ENCODE peak calls at places on chromosome 21, in ten cellular contexts. One of them, this sample, is unnamed.

GRCh38 chr21:38831526-38832467 is 26.1 kb downstream of the ETS2 start:
- DNase-seq in activated CD4-positive, alpha-beta T cell treated with anti-CD3 and anti-CD28 coated beads, Interleukin-2, amount 50 U/mL, for 24 hours: peak
- DNase-seq in Caki2: peak
- DNase-seq in left ventricle myocardium inferior: peak
- DNase-seq in caudate nucleus: no peak
- DNase-seq in activated T-helper 1 cell treated with Interleukin-2 at 50 U/mL for 16 hours: no peak
- DNase-seq in progenitor cell of endocrine pancreas: no peak
- DNase-seq in activated naive CD4-positive, alpha-beta T cell treated with Interleukin-2 at 50 U/mL for 16 hours: peak
- DNase-seq in mesenteric fat pad: no peak
- DNase-seq in left kidney: peak
- DNase-seq in this sample: peak

GRCh38 chr21:41597811-41598231 is 89.9 kb upstream of the TMPRSS2 start:
- DNase-seq in activated naive CD4-positive, alpha-beta T cell treated with Interleukin-2 at 50 U/mL for 16 hours: no peak
- DNase-seq in Caki2: no peak
- DNase-seq in mesenteric fat pad: peak
- DNase-seq in activated CD4-positive, alpha-beta T cell treated with anti-CD3 and anti-CD28 coated beads, Interleukin-2, amount 50 U/mL, for 24 hours: no peak
- DNase-seq in caudate nucleus: no peak
- DNase-seq in activated T-helper 1 cell treated with Interleukin-2 at 50 U/mL for 16 hours: no peak
- DNase-seq in left kidney: no peak
- DNase-seq in left ventricle myocardium inferior: no peak
- DNase-seq in progenitor cell of endocrine pancreas: no peak
- DNase-seq in this sample: no peak

GRCh38 chr21:34890258-34890723 is 158.8 kb downstream of the RUNX1 start:
- DNase-seq in Caki2: no peak
- DNase-seq in caudate nucleus: no peak
- DNase-seq in left ventricle myocardium inferior: no peak
- DNase-seq in activated CD4-positive, alpha-beta T cell treated with anti-CD3 and anti-CD28 coated beads, Interleukin-2, amount 50 U/mL, for 24 hours: no peak
- DNase-seq in activated naive CD4-positive, alpha-beta T cell treated with Interleukin-2 at 50 U/mL for 16 hours: no peak
- DNase-seq in progenitor cell of endocrine pancreas: no peak
- DNase-seq in left kidney: no peak
- DNase-seq in mesenteric fat pad: no peak
- DNase-seq in activated T-helper 1 cell treated with Interleukin-2 at 50 U/mL for 16 hours: no peak
- DNase-seq in this sample: no peak

GRCh38 chr21:33854604-33855003 is 61.0 kb downstream of the ATP5PO start:
- DNase-seq in caudate nucleus: no peak
- DNase-seq in mesenteric fat pad: no peak
- DNase-seq in progenitor cell of endocrine pancreas: no peak
- DNase-seq in activated naive CD4-positive, alpha-beta T cell treated with Interleukin-2 at 50 U/mL for 16 hours: no peak
- DNase-seq in activated CD4-positive, alpha-beta T cell treated with anti-CD3 and anti-CD28 coated beads, Interleukin-2, amount 50 U/mL, for 24 hours: no peak
- DNase-seq in Caki2: peak
- DNase-seq in left kidney: no peak
- DNase-seq in activated T-helper 1 cell treated with Interleukin-2 at 50 U/mL for 16 hours: no peak
- DNase-seq in left ventricle myocardium inferior: no peak
- DNase-seq in this sample: peak

GRCh38 chr21:38775733-38776132 is 30.0 kb upstream of the ETS2 start:
- DNase-seq in activated CD4-positive, alpha-beta T cell treated with anti-CD3 and anti-CD28 coated beads, Interleukin-2, amount 50 U/mL, for 24 hours: no peak
- DNase-seq in activated naive CD4-positive, alpha-beta T cell treated with Interleukin-2 at 50 U/mL for 16 hours: no peak
- DNase-seq in activated T-helper 1 cell treated with Interleukin-2 at 50 U/mL for 16 hours: no peak
- DNase-seq in left kidney: no peak
- DNase-seq in caudate nucleus: no peak
- DNase-seq in Caki2: no peak
- DNase-seq in progenitor cell of endocrine pancreas: no peak
- DNase-seq in mesenteric fat pad: no peak
- DNase-seq in left ventricle myocardium inferior: no peak
- DNase-seq in this sample: peak

GRCh38 chr21:18244721-18245486 is at the start of gene CHODL:
- DNase-seq in activated CD4-positive, alpha-beta T cell treated with anti-CD3 and anti-CD28 coated beads, Interleukin-2, amount 50 U/mL, for 24 hours: no peak
- DNase-seq in left ventricle myocardium inferior: peak
- DNase-seq in progenitor cell of endocrine pancreas: peak
- DNase-seq in activated naive CD4-positive, alpha-beta T cell treated with Interleukin-2 at 50 U/mL for 16 hours: no peak
- DNase-seq in caudate nucleus: no peak
- DNase-seq in activated T-helper 1 cell treated with Interleukin-2 at 50 U/mL for 16 hours: no peak
- DNase-seq in mesenteric fat pad: no peak
- DNase-seq in Caki2: no peak
- DNase-seq in left kidney: peak
- DNase-seq in this sample: peak

GRCh38 chr21:20882462-20883415 is 115.5 kb upstream of the NCAM2 start:
- DNase-seq in left kidney: peak
- DNase-seq in activated T-helper 1 cell treated with Interleukin-2 at 50 U/mL for 16 hours: no peak
- DNase-seq in left ventricle myocardium inferior: no peak
- DNase-seq in caudate nucleus: no peak
- DNase-seq in activated naive CD4-positive, alpha-beta T cell treated with Interleukin-2 at 50 U/mL for 16 hours: no peak
- DNase-seq in mesenteric fat pad: no peak
- DNase-seq in progenitor cell of endocrine pancreas: peak
- DNase-seq in activated CD4-positive, alpha-beta T cell treated with anti-CD3 and anti-CD28 coated beads, Interleukin-2, amount 50 U/mL, for 24 hours: no peak
- DNase-seq in Caki2: peak
- DNase-seq in this sample: peak

GRCh38 chr21:17295997-17296396 is 216.8 kb upstream of the CXADR start:
- DNase-seq in mesenteric fat pad: no peak
- DNase-seq in activated CD4-positive, alpha-beta T cell treated with anti-CD3 and anti-CD28 coated beads, Interleukin-2, amount 50 U/mL, for 24 hours: no peak
- DNase-seq in activated T-helper 1 cell treated with Interleukin-2 at 50 U/mL for 16 hours: no peak
- DNase-seq in activated naive CD4-positive, alpha-beta T cell treated with Interleukin-2 at 50 U/mL for 16 hours: no peak
- DNase-seq in caudate nucleus: no peak
- DNase-seq in left kidney: no peak
- DNase-seq in progenitor cell of endocrine pancreas: no peak
- DNase-seq in left ventricle myocardium inferior: no peak
- DNase-seq in Caki2: no peak
- DNase-seq in this sample: no peak

GRCh38 chr21:41712201-41712600 is 54.7 kb downstream of the RIPK4 start:
- DNase-seq in left kidney: peak
- DNase-seq in mesenteric fat pad: no peak
- DNase-seq in activated naive CD4-positive, alpha-beta T cell treated with Interleukin-2 at 50 U/mL for 16 hours: no peak
- DNase-seq in activated CD4-positive, alpha-beta T cell treated with anti-CD3 and anti-CD28 coated beads, Interleukin-2, amount 50 U/mL, for 24 hours: no peak
- DNase-seq in Caki2: no peak
- DNase-seq in left ventricle myocardium inferior: no peak
- DNase-seq in activated T-helper 1 cell treated with Interleukin-2 at 50 U/mL for 16 hours: no peak
- DNase-seq in caudate nucleus: no peak
- DNase-seq in progenitor cell of endocrine pancreas: peak
- DNase-seq in this sample: peak

GRCh38 chr21:36321325-36322082 is 1.5 kb downstream of the MORC3 start:
- DNase-seq in left kidney: peak
- DNase-seq in activated naive CD4-positive, alpha-beta T cell treated with Interleukin-2 at 50 U/mL for 16 hours: peak
- DNase-seq in left ventricle myocardium inferior: no peak
- DNase-seq in activated CD4-positive, alpha-beta T cell treated with anti-CD3 and anti-CD28 coated beads, Interleukin-2, amount 50 U/mL, for 24 hours: no peak
- DNase-seq in caudate nucleus: no peak
- DNase-seq in activated T-helper 1 cell treated with Interleukin-2 at 50 U/mL for 16 hours: no peak
- DNase-seq in Caki2: peak
- DNase-seq in mesenteric fat pad: no peak
- DNase-seq in progenitor cell of endocrine pancreas: no peak
- DNase-seq in this sample: peak

GRCh38 chr21:33212159-33212851 is 17.4 kb upstream of the IFNAR2 start:
- DNase-seq in caudate nucleus: no peak
- DNase-seq in activated CD4-positive, alpha-beta T cell treated with anti-CD3 and anti-CD28 coated beads, Interleukin-2, amount 50 U/mL, for 24 hours: no peak
- DNase-seq in left ventricle myocardium inferior: no peak
- DNase-seq in Caki2: no peak
- DNase-seq in activated T-helper 1 cell treated with Interleukin-2 at 50 U/mL for 16 hours: no peak
- DNase-seq in left kidney: peak
- DNase-seq in activated naive CD4-positive, alpha-beta T cell treated with Interleukin-2 at 50 U/mL for 16 hours: no peak
- DNase-seq in progenitor cell of endocrine pancreas: no peak
- DNase-seq in mesenteric fat pad: no peak
- DNase-seq in this sample: no peak

GRCh38 chr21:41222247-41223068 is 54.5 kb downstream of the BACE2 start:
- DNase-seq in caudate nucleus: no peak
- DNase-seq in activated naive CD4-positive, alpha-beta T cell treated with Interleukin-2 at 50 U/mL for 16 hours: no peak
- DNase-seq in left kidney: no peak
- DNase-seq in Caki2: no peak
- DNase-seq in activated T-helper 1 cell treated with Interleukin-2 at 50 U/mL for 16 hours: no peak
- DNase-seq in progenitor cell of endocrine pancreas: no peak
- DNase-seq in mesenteric fat pad: peak
- DNase-seq in left ventricle myocardium inferior: no peak
- DNase-seq in activated CD4-positive, alpha-beta T cell treated with anti-CD3 and anti-CD28 coated beads, Interleukin-2, amount 50 U/mL, for 24 hours: no peak
- DNase-seq in this sample: no peak

GRCh38 chr21:38795475-38795874 is 10.3 kb upstream of the ETS2 start:
- DNase-seq in activated naive CD4-positive, alpha-beta T cell treated with Interleukin-2 at 50 U/mL for 16 hours: no peak
- DNase-seq in left kidney: no peak
- DNase-seq in activated CD4-positive, alpha-beta T cell treated with anti-CD3 and anti-CD28 coated beads, Interleukin-2, amount 50 U/mL, for 24 hours: no peak
- DNase-seq in mesenteric fat pad: no peak
- DNase-seq in caudate nucleus: no peak
- DNase-seq in progenitor cell of endocrine pancreas: no peak
- DNase-seq in Caki2: no peak
- DNase-seq in activated T-helper 1 cell treated with Interleukin-2 at 50 U/mL for 16 hours: no peak
- DNase-seq in left ventricle myocardium inferior: no peak
- DNase-seq in this sample: no peak

GRCh38 chr21:35190201-35190701 is 141.1 kb upstream of the RUNX1 start:
- DNase-seq in mesenteric fat pad: no peak
- DNase-seq in left ventricle myocardium inferior: no peak
- DNase-seq in progenitor cell of endocrine pancreas: no peak
- DNase-seq in caudate nucleus: no peak
- DNase-seq in left kidney: no peak
- DNase-seq in activated naive CD4-positive, alpha-beta T cell treated with Interleukin-2 at 50 U/mL for 16 hours: no peak
- DNase-seq in activated CD4-positive, alpha-beta T cell treated with anti-CD3 and anti-CD28 coated beads, Interleukin-2, amount 50 U/mL, for 24 hours: no peak
- DNase-seq in Caki2: peak
- DNase-seq in activated T-helper 1 cell treated with Interleukin-2 at 50 U/mL for 16 hours: no peak
- DNase-seq in this sample: peak

GRCh38 chr21:29849735-29850176 is 90.0 kb downstream of the GRIK1 start:
- DNase-seq in activated T-helper 1 cell treated with Interleukin-2 at 50 U/mL for 16 hours: peak
- DNase-seq in caudate nucleus: peak
- DNase-seq in progenitor cell of endocrine pancreas: peak
- DNase-seq in left ventricle myocardium inferior: peak
- DNase-seq in activated CD4-positive, alpha-beta T cell treated with anti-CD3 and anti-CD28 coated beads, Interleukin-2, amount 50 U/mL, for 24 hours: peak
- DNase-seq in Caki2: peak
- DNase-seq in left kidney: peak
- DNase-seq in mesenteric fat pad: no peak
- DNase-seq in activated naive CD4-positive, alpha-beta T cell treated with Interleukin-2 at 50 U/mL for 16 hours: peak
- DNase-seq in this sample: peak

GRCh38 chr21:41488080-41488479 is 19.9 kb downstream of the TMPRSS2 start:
- DNase-seq in progenitor cell of endocrine pancreas: no peak
- DNase-seq in Caki2: no peak
- DNase-seq in caudate nucleus: no peak
- DNase-seq in activated CD4-positive, alpha-beta T cell treated with anti-CD3 and anti-CD28 coated beads, Interleukin-2, amount 50 U/mL, for 24 hours: no peak
- DNase-seq in left ventricle myocardium inferior: no peak
- DNase-seq in activated naive CD4-positive, alpha-beta T cell treated with Interleukin-2 at 50 U/mL for 16 hours: no peak
- DNase-seq in mesenteric fat pad: no peak
- DNase-seq in activated T-helper 1 cell treated with Interleukin-2 at 50 U/mL for 16 hours: no peak
- DNase-seq in left kidney: no peak
- DNase-seq in this sample: no peak

GRCh38 chr21:36788116-36788515 is 89.2 kb downstream of the SIM2 start:
- DNase-seq in left ventricle myocardium inferior: no peak
- DNase-seq in Caki2: peak
- DNase-seq in activated T-helper 1 cell treated with Interleukin-2 at 50 U/mL for 16 hours: no peak
- DNase-seq in activated naive CD4-positive, alpha-beta T cell treated with Interleukin-2 at 50 U/mL for 16 hours: no peak
- DNase-seq in activated CD4-positive, alpha-beta T cell treated with anti-CD3 and anti-CD28 coated beads, Interleukin-2, amount 50 U/mL, for 24 hours: no peak
- DNase-seq in caudate nucleus: no peak
- DNase-seq in left kidney: no peak
- DNase-seq in progenitor cell of endocrine pancreas: no peak
- DNase-seq in mesenteric fat pad: no peak
- DNase-seq in this sample: no peak

GRCh38 chr21:41064325-41064724 is 103.6 kb upstream of the BACE2 start:
- DNase-seq in progenitor cell of endocrine pancreas: no peak
- DNase-seq in mesenteric fat pad: no peak
- DNase-seq in Caki2: no peak
- DNase-seq in activated T-helper 1 cell treated with Interleukin-2 at 50 U/mL for 16 hours: no peak
- DNase-seq in activated CD4-positive, alpha-beta T cell treated with anti-CD3 and anti-CD28 coated beads, Interleukin-2, amount 50 U/mL, for 24 hours: no peak
- DNase-seq in left ventricle myocardium inferior: no peak
- DNase-seq in left kidney: no peak
- DNase-seq in caudate nucleus: no peak
- DNase-seq in activated naive CD4-positive, alpha-beta T cell treated with Interleukin-2 at 50 U/mL for 16 hours: no peak
- DNase-seq in this sample: peak

GRCh38 chr21:29208666-29209059 is 78.2 kb downstream of the MAP3K7CL start:
- DNase-seq in mesenteric fat pad: no peak
- DNase-seq in progenitor cell of endocrine pancreas: no peak
- DNase-seq in activated naive CD4-positive, alpha-beta T cell treated with Interleukin-2 at 50 U/mL for 16 hours: no peak
- DNase-seq in left kidney: no peak
- DNase-seq in Caki2: no peak
- DNase-seq in left ventricle myocardium inferior: no peak
- DNase-seq in activated CD4-positive, alpha-beta T cell treated with anti-CD3 and anti-CD28 coated beads, Interleukin-2, amount 50 U/mL, for 24 hours: no peak
- DNase-seq in caudate nucleus: no peak
- DNase-seq in activated T-helper 1 cell treated with Interleukin-2 at 50 U/mL for 16 hours: no peak
- DNase-seq in this sample: no peak

GRCh38 chr21:36747815-36748381 is 49.0 kb downstream of the SIM2 start:
- DNase-seq in left ventricle myocardium inferior: peak
- DNase-seq in caudate nucleus: peak
- DNase-seq in mesenteric fat pad: no peak
- DNase-seq in activated CD4-positive, alpha-beta T cell treated with anti-CD3 and anti-CD28 coated beads, Interleukin-2, amount 50 U/mL, for 24 hours: no peak
- DNase-seq in activated naive CD4-positive, alpha-beta T cell treated with Interleukin-2 at 50 U/mL for 16 hours: peak
- DNase-seq in activated T-helper 1 cell treated with Interleukin-2 at 50 U/mL for 16 hours: no peak
- DNase-seq in Caki2: peak
- DNase-seq in progenitor cell of endocrine pancreas: peak
- DNase-seq in left kidney: peak
- DNase-seq in this sample: peak

GRCh38 chr21:35236090-35236489 is 187.0 kb upstream of the RUNX1 start:
- DNase-seq in mesenteric fat pad: no peak
- DNase-seq in activated T-helper 1 cell treated with Interleukin-2 at 50 U/mL for 16 hours: no peak
- DNase-seq in left ventricle myocardium inferior: no peak
- DNase-seq in caudate nucleus: no peak
- DNase-seq in progenitor cell of endocrine pancreas: no peak
- DNase-seq in Caki2: no peak
- DNase-seq in activated naive CD4-positive, alpha-beta T cell treated with Interleukin-2 at 50 U/mL for 16 hours: no peak
- DNase-seq in left kidney: no peak
- DNase-seq in activated CD4-positive, alpha-beta T cell treated with anti-CD3 and anti-CD28 coated beads, Interleukin-2, amount 50 U/mL, for 24 hours: no peak
- DNase-seq in this sample: no peak

GRCh38 chr21:32306021-32306780 is 7.5 kb downstream of the MRAP start:
- DNase-seq in activated naive CD4-positive, alpha-beta T cell treated with Interleukin-2 at 50 U/mL for 16 hours: no peak
- DNase-seq in progenitor cell of endocrine pancreas: peak
- DNase-seq in activated CD4-positive, alpha-beta T cell treated with anti-CD3 and anti-CD28 coated beads, Interleukin-2, amount 50 U/mL, for 24 hours: no peak
- DNase-seq in Caki2: no peak
- DNase-seq in caudate nucleus: peak
- DNase-seq in left kidney: peak
- DNase-seq in left ventricle myocardium inferior: no peak
- DNase-seq in mesenteric fat pad: peak
- DNase-seq in activated T-helper 1 cell treated with Interleukin-2 at 50 U/mL for 16 hours: no peak
- DNase-seq in this sample: peak

GRCh38 chr21:26900980-26901379 is 55.8 kb upstream of the ADAMTS1 start:
- DNase-seq in left ventricle myocardium inferior: no peak
- DNase-seq in mesenteric fat pad: no peak
- DNase-seq in activated CD4-positive, alpha-beta T cell treated with anti-CD3 and anti-CD28 coated beads, Interleukin-2, amount 50 U/mL, for 24 hours: no peak
- DNase-seq in left kidney: no peak
- DNase-seq in activated T-helper 1 cell treated with Interleukin-2 at 50 U/mL for 16 hours: no peak
- DNase-seq in progenitor cell of endocrine pancreas: no peak
- DNase-seq in activated naive CD4-positive, alpha-beta T cell treated with Interleukin-2 at 50 U/mL for 16 hours: no peak
- DNase-seq in caudate nucleus: no peak
- DNase-seq in Caki2: no peak
- DNase-seq in this sample: no peak

GRCh38 chr21:44581158-44581557 is 754 bp upstream of the KRTAP10-5 start:
- DNase-seq in activated CD4-positive, alpha-beta T cell treated with anti-CD3 and anti-CD28 coated beads, Interleukin-2, amount 50 U/mL, for 24 hours: no peak
- DNase-seq in progenitor cell of endocrine pancreas: no peak
- DNase-seq in activated naive CD4-positive, alpha-beta T cell treated with Interleukin-2 at 50 U/mL for 16 hours: no peak
- DNase-seq in left ventricle myocardium inferior: no peak
- DNase-seq in mesenteric fat pad: no peak
- DNase-seq in left kidney: no peak
- DNase-seq in Caki2: no peak
- DNase-seq in activated T-helper 1 cell treated with Interleukin-2 at 50 U/mL for 16 hours: no peak
- DNase-seq in caudate nucleus: no peak
- DNase-seq in this sample: no peak

GRCh38 chr21:15932681-15933200 is 203.0 kb downstream of the USP25 start:
- DNase-seq in Caki2: peak
- DNase-seq in mesenteric fat pad: no peak
- DNase-seq in activated naive CD4-positive, alpha-beta T cell treated with Interleukin-2 at 50 U/mL for 16 hours: no peak
- DNase-seq in activated CD4-positive, alpha-beta T cell treated with anti-CD3 and anti-CD28 coated beads, Interleukin-2, amount 50 U/mL, for 24 hours: no peak
- DNase-seq in activated T-helper 1 cell treated with Interleukin-2 at 50 U/mL for 16 hours: no peak
- DNase-seq in left kidney: peak
- DNase-seq in progenitor cell of endocrine pancreas: no peak
- DNase-seq in left ventricle myocardium inferior: no peak
- DNase-seq in caudate nucleus: no peak
- DNase-seq in this sample: no peak

GRCh38 chr21:36425286-36425685 is 40.1 kb downstream of the CHAF1B start:
- DNase-seq in activated T-helper 1 cell treated with Interleukin-2 at 50 U/mL for 16 hours: no peak
- DNase-seq in activated CD4-positive, alpha-beta T cell treated with anti-CD3 and anti-CD28 coated beads, Interleukin-2, amount 50 U/mL, for 24 hours: no peak
- DNase-seq in Caki2: no peak
- DNase-seq in left kidney: no peak
- DNase-seq in caudate nucleus: no peak
- DNase-seq in activated naive CD4-positive, alpha-beta T cell treated with Interleukin-2 at 50 U/mL for 16 hours: no peak
- DNase-seq in progenitor cell of endocrine pancreas: no peak
- DNase-seq in mesenteric fat pad: no peak
- DNase-seq in left ventricle myocardium inferior: no peak
- DNase-seq in this sample: no peak

GRCh38 chr21:44487831-44488230 is 32.5 kb downstream of the LRRC3 start:
- DNase-seq in activated T-helper 1 cell treated with Interleukin-2 at 50 U/mL for 16 hours: no peak
- DNase-seq in caudate nucleus: no peak
- DNase-seq in left ventricle myocardium inferior: no peak
- DNase-seq in activated CD4-positive, alpha-beta T cell treated with anti-CD3 and anti-CD28 coated beads, Interleukin-2, amount 50 U/mL, for 24 hours: no peak
- DNase-seq in Caki2: no peak
- DNase-seq in progenitor cell of endocrine pancreas: no peak
- DNase-seq in mesenteric fat pad: no peak
- DNase-seq in activated naive CD4-positive, alpha-beta T cell treated with Interleukin-2 at 50 U/mL for 16 hours: peak
- DNase-seq in left kidney: no peak
- DNase-seq in this sample: peak

GRCh38 chr21:45959182-45959581 is 22.4 kb upstream of the COL6A1 start:
- DNase-seq in progenitor cell of endocrine pancreas: no peak
- DNase-seq in left ventricle myocardium inferior: no peak
- DNase-seq in activated T-helper 1 cell treated with Interleukin-2 at 50 U/mL for 16 hours: no peak
- DNase-seq in mesenteric fat pad: no peak
- DNase-seq in left kidney: no peak
- DNase-seq in Caki2: no peak
- DNase-seq in caudate nucleus: no peak
- DNase-seq in activated CD4-positive, alpha-beta T cell treated with anti-CD3 and anti-CD28 coated beads, Interleukin-2, amount 50 U/mL, for 24 hours: no peak
- DNase-seq in activated naive CD4-positive, alpha-beta T cell treated with Interleukin-2 at 50 U/mL for 16 hours: no peak
- DNase-seq in this sample: no peak

This sample was measured in NCI-H69.